ENCODE peak calls at places on chromosome 16, in seven cellular contexts. T is keratinocyte; R is right atrium auricular region; X is CD8-positive, alpha-beta T cell; A is tibial nerve; Q is AG09319; J is type B pancreatic cell. K is an unnamed sample.
A peak's percentile ranks its signal among the peaks of the same experiment; 100 is the strongest.

GRCh38 chr16:53708490-53708889 is 4.5 kb downstream of the FTO start:
- DNase-seq in Q (no peak), J (no peak), A (no peak), X (no peak), T (no peak), R (no peak), K (no peak)

GRCh38 chr16:53745753-53746258 is 41.9 kb downstream of the FTO start:
- DNase-seq in J (no peak), A (no peak), R (no peak), T (no peak), Q (no peak), X (no peak), K (no peak)

GRCh38 chr16:48156790-48157209 is 1.0 kb upstream of the ABCC12 start:
- DNase-seq in T (peak; percentile 35), J (peak; percentile 89), A (peak; percentile 91), X (peak; percentile 83), Q (peak; percentile 47), R (peak; percentile 79), K (peak; percentile 96)

GRCh38 chr16:58110590-58111330 is 18.4 kb downstream of the CFAP20 start:
- DNase-seq in J (no peak), A (no peak), Q (no peak), X (no peak), R (no peak), T (peak; percentile 80), K (no peak)

GRCh38 chr16:75092777-75093176 is 23.8 kb downstream of the LDHD start:
- DNase-seq in Q (no peak), X (no peak), J (no peak), R (no peak), T (no peak), A (no peak), K (no peak)

GRCh38 chr16:30797670-30798309 is 10.8 kb upstream of the ZNF629 start:
- DNase-seq in J (no peak), X (no peak), Q (no peak), R (no peak), T (no peak), A (no peak), K (no peak)

GRCh38 chr16:83878838-83879237 is 20.1 kb upstream of the MLYCD start:
- DNase-seq in R (no peak), T (no peak), Q (no peak), X (no peak), A (peak; percentile 62), J (no peak), K (peak; percentile 22)

GRCh38 chr16:17380613-17381012 is 90.1 kb downstream of the XYLT1 start:
- DNase-seq in X (no peak), A (no peak), R (no peak), Q (no peak), T (no peak), J (no peak), K (no peak)

GRCh38 chr16:12753203-12754023 is 50.3 kb downstream of the CPPED1 start:
- DNase-seq in J (no peak), A (no peak), Q (no peak), T (no peak), R (no peak), X (no peak), K (no peak)

GRCh38 chr16:48128769-48129168 is 27.0 kb downstream of the ABCC12 start:
- DNase-seq in J (no peak), X (no peak), Q (no peak), R (no peak), A (no peak), T (no peak), K (no peak)

GRCh38 chr16:10335681-10336080 is 50.2 kb upstream of the ATF7IP2 start:
- DNase-seq in R (no peak), J (no peak), T (no peak), X (no peak), Q (no peak), A (no peak), K (no peak)

GRCh38 chr16:28587386-28587785 is 9.5 kb downstream of the SULT1A2 start:
- DNase-seq in R (no peak), T (peak; percentile 5), Q (no peak), J (no peak), X (no peak), A (no peak), K (no peak)

GRCh38 chr16:58045096-58045495 is 19.5 kb downstream of the MMP15 start:
- DNase-seq in X (no peak), T (no peak), J (no peak), Q (no peak), R (no peak), A (no peak), K (no peak)

GRCh38 chr16:22813946-22814325 is at the start of gene HS3ST2:
- DNase-seq in R (no peak), J (peak; percentile 73), T (peak; percentile 61), Q (no peak), A (no peak), X (no peak), K (peak; percentile 42)

GRCh38 chr16:21166561-21166961 is 8.1 kb downstream of the LDAF1 start:
- DNase-seq in T (no peak), R (no peak), J (no peak), A (no peak), Q (no peak), X (no peak), K (no peak)

GRCh38 chr16:20803192-20803560 is 3.1 kb downstream of the ERI2 start:
- DNase-seq in A (no peak), X (no peak), J (no peak), Q (no peak), R (no peak), T (no peak), K (no peak)

GRCh38 chr16:27602103-27602502 is 52.2 kb downstream of the KATNIP start:
- DNase-seq in A (no peak), X (no peak), J (no peak), T (no peak), Q (no peak), R (no peak), K (no peak)

GRCh38 chr16:54577566-54578180 is 291.1 kb upstream of the IRX3 start:
- DNase-seq in R (no peak), Q (no peak), A (no peak), J (no peak), T (no peak), X (no peak), K (peak; percentile 39)

DNA sequence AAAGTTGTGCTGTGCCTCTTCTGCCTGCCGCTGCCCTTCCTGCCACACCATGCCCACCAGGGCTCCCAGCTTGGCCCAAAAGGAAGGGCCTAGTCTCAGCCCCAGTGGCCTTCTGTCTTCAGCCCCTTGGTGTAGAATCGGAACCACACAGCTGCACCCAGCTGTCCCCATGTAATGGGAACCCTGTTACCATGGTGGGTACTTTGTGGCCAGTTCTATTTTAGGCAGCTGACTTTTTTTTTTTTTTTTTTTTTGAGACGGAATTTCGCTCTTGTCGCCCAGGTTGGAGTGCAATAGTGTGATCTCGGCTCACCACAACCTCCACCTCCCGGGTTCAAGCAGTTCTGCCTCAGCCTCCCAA is 163.3 kb upstream of the GSE1 start:
- DNase-seq in A (no peak), T (no peak), Q (no peak), R (no peak), J (no peak), X (no peak), K (no peak)
- TF ChIP-seq CTCF in A (no peak), T (no peak), Q (no peak), R (no peak), J (no peak), X (no peak), K (no peak)

GRCh38 chr16:3439637-3440036 is 3.7 kb downstream of the ZNF597 start:
- DNase-seq in Q (no peak), X (no peak), T (no peak), A (no peak), J (no peak), R (no peak), K (no peak)

GRCh38 chr16:3443108-3444031 is at the start of the genes NAA60 and ZNF597:
- DNase-seq in T (no peak), A (peak; percentile 61), R (peak; percentile 90), Q (peak; percentile 79), X (peak; percentile 74), J (peak; percentile 82), K (peak; percentile 54)

DNA sequence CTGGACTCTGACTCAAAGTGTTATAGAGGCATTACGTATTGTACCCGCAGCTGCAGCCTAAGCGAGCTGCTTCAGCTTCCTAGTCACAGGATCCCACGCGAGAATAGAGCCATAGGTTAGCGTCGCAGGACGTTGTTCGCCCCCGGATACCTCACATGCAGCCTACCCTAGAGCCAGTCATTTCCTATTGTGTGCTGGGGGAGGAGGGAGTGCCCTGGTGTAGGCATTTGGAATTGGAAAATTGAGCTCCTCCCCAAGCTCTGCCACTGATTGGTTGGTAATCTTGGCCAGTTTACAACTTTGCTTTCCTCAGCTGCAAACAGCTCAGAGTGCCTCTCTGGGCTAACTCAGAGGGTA is 530 bp downstream of the NAA60 start:
- DNase-seq in Q (peak; percentile 32), T (no peak), X (peak; percentile 22), R (no peak), J (no peak), A (no peak), K (no peak)
- TF ChIP-seq CTCF in Q (no peak), T (no peak), X (no peak), R (no peak), J (no peak), A (no peak), K (no peak)

DNA sequence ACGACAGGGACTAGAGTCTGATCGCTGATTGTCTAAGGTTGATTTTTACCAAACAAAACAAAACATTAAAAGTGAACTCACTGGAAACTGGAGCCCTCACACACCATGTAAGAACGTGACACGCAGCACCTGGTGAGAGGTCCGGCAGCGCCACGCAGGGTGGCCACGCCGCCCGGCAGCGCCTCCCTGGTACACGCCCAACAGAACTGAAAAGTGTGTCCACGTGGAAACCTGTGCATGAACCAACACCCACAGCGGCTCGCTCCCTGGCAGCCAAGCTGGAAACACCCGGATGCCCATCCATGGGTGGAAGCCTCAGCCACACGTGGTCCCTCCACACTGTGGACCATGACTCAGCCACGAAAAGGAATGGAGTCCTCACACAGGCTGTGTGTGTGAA is 9.1 kb downstream of the GALNS start:
- DNase-seq in J (no peak), T (no peak), Q (no peak), X (no peak), A (no peak), R (no peak), K (no peak)
- TF ChIP-seq CTCF in J (no peak), T (no peak), Q (no peak), X (no peak), A (no peak), R (no peak), K (no peak)

GRCh38 chr16:472199-472504 is 46.7 kb downstream of the RAB11FIP3 start:
- DNase-seq in R (no peak), J (no peak), X (no peak), A (no peak), T (no peak), Q (no peak), K (no peak)

GRCh38 chr16:466651-467050 is 41.2 kb downstream of the RAB11FIP3 start:
- DNase-seq in J (no peak), X (no peak), T (no peak), Q (no peak), A (no peak), R (no peak), K (no peak)

GRCh38 chr16:471353-472198 is 46.1 kb downstream of the RAB11FIP3 start:
- DNase-seq in A (no peak), R (no peak), X (no peak), J (no peak), Q (peak; percentile 19), T (peak; percentile 15), K (peak; percentile 53)

GRCh38 chr16:470418-470817 is 45.0 kb downstream of the RAB11FIP3 start:
- DNase-seq in R (no peak), T (no peak), J (no peak), A (no peak), X (no peak), Q (no peak), K (no peak)

GRCh38 chr16:468072-468821 is 42.8 kb downstream of the RAB11FIP3 start:
- DNase-seq in R (no peak), Q (no peak), J (no peak), T (no peak), A (no peak), X (no peak), K (no peak)
- TF ChIP-seq CTCF in R (no peak), Q (no peak), J (no peak), T (no peak), A (no peak), X (no peak), K (no peak)